ENCODE peak calls at places on chromosome 15, in nine cellular contexts. B is CD8-positive, alpha-beta T cell; H is endothelial cell; R is Calu3; G is AG09309; X is suprapubic skin; L is fibroblast of mammary gland; Q is pancreas; Z is heart right ventricle. W is an unnamed sample.

GRCh38 chr15:48862705-48863104 is 15.2 kb upstream of the EID1 start:
- DNase-seq in B (no peak), H (no peak), R (no peak), G (no peak), X (no peak), L (no peak), Q (no peak), Z (no peak), W (no peak)

GRCh38 chr15:62447742-62448141 is 282.7 kb upstream of the C2CD4B start:
- DNase-seq in B (no peak), H (no peak), R (no peak), G (no peak), X (no peak), L (no peak), Q (no peak), Z (peak; percentile 26), W (no peak)

GRCh38 chr15:67062365-67062985 is 2.9 kb upstream of the SMAD3 start:
- DNase-seq in B (no peak), H (no peak), R (no peak), G (no peak), X (no peak), L (no peak), Q (no peak), Z (no peak), W (no peak)

GRCh38 chr15:37682304-37682703 is 252.1 kb upstream of the TMCO5A start:
- DNase-seq in B (no peak), H (no peak), R (peak; percentile 13), G (no peak), X (no peak), L (peak; percentile 36), Q (no peak), Z (no peak), W (no peak)

GRCh38 chr15:79815468-79815867 is 81.3 kb downstream of the MTHFS start:
- DNase-seq in B (no peak), H (no peak), R (no peak), G (no peak), X (no peak), L (no peak), Q (no peak), Z (peak; percentile 19), W (no peak)

GRCh38 chr15:35168464-35168863 is 83.4 kb upstream of the NANOGP8 start:
- DNase-seq in B (no peak), H (no peak), R (peak; percentile 0), G (peak; percentile 5), X (no peak), L (peak; percentile 83), Q (no peak), Z (no peak), W (no peak)

GRCh38 chr15:98441599-98441998 is 206.7 kb upstream of the IGF1R start:
- DNase-seq in B (no peak), H (no peak), R (no peak), G (no peak), X (no peak), L (no peak), Q (no peak), Z (no peak), W (no peak)

GRCh38 chr15:91881551-91882297 is 28.2 kb downstream of the SLCO3A1 start:
- DNase-seq in B (no peak), H (no peak), R (no peak), G (no peak), X (no peak), L (no peak), Q (no peak), Z (no peak), W (no peak)

GRCh38 chr15:63277893-63278505 is 594 bp downstream of the APH1B start:
- DNase-seq in B (no peak), H (no peak), R (no peak), G (no peak), X (no peak), L (peak; percentile 26), Q (no peak), Z (no peak), W (no peak)

GRCh38 chr15:88894819-88895767 is at the start of gene HAPLN3:
- DNase-seq in B (peak; percentile 56), H (peak; percentile 54), R (peak; percentile 59), G (no peak), X (no peak), L (peak; percentile 36), Q (no peak), Z (no peak), W (peak; percentile 24)

GRCh38 chr15:25184356-25185155 is 229.8 kb downstream of the SNRPN start:
- DNase-seq in B (no peak), H (no peak), R (no peak), G (no peak), X (peak; percentile 8), L (no peak), Q (peak; percentile 29), Z (no peak), W (no peak)

GRCh38 chr15:79595271-79595670 is 163.1 kb downstream of the MINAR1 start:
- DNase-seq in B (no peak), H (no peak), R (no peak), G (no peak), X (no peak), L (no peak), Q (no peak), Z (no peak), W (no peak)

GRCh38 chr15:84657748-84658079 is 285 bp downstream of the NMB start:
- DNase-seq in B (no peak), H (no peak), R (no peak), G (no peak), X (no peak), L (no peak), Q (no peak), Z (no peak), W (no peak)

GRCh38 chr15:65323071-65323511 is 18.6 kb downstream of the RNU5B-1 start:
- DNase-seq in B (no peak), H (no peak), R (no peak), G (no peak), X (no peak), L (peak; percentile 39), Q (no peak), Z (peak; percentile 79), W (no peak)

DNA sequence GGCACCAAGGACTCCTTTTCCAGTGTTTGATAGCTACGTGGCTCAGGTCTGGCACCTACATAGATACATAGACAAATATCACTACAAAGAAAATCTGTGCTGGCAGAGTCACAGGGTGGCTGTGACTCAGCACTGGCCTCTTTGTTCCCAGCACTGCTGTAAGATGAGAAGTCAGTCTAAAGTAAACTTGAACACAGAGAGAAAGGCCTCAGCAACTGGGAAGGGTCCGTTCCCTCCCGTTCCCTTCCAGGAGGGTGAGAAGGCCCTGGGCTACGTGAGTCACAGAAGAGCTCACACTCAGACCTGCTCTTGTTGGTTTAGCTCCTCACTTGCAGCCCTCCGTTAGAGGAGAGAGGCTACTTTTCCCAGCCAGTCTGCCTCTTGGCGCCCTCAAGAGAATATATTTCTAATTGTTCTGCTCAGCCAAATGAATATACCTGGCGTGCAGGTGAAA is 23.1 kb downstream of the ANXA2 start:
- DNase-seq in B (no peak), H (no peak), R (peak; percentile 92), G (peak; percentile 90), X (no peak), L (peak; percentile 98), Q (no peak), Z (no peak), W (no peak)
- TF ChIP-seq CTCF in B (no peak), H (no peak), R (no peak), G (no peak), X (no peak), L (no peak), Q (no peak), Z (no peak), W (no peak)

GRCh38 chr15:70257573-70258220 is 160.0 kb upstream of the TLE3 start:
- DNase-seq in B (no peak), H (no peak), R (no peak), G (no peak), X (no peak), L (no peak), Q (peak; percentile 35), Z (no peak), W (no peak)
- TF ChIP-seq CTCF in B (no peak), H (no peak), R (no peak), G (no peak), X (no peak), L (no peak), Q (no peak), Z (no peak), W (no peak)

GRCh38 chr15:80835338-80835737 is 56.2 kb downstream of the CEMIP start:
- DNase-seq in B (no peak), H (no peak), R (peak; percentile 46), G (no peak), X (no peak), L (no peak), Q (no peak), Z (no peak), W (no peak)
- TF ChIP-seq CTCF in B (no peak), H (no peak), R (no peak), G (peak; percentile 25), X (no peak), L (peak; percentile 10), Q (no peak), Z (no peak), W (peak; percentile 22)

DNA sequence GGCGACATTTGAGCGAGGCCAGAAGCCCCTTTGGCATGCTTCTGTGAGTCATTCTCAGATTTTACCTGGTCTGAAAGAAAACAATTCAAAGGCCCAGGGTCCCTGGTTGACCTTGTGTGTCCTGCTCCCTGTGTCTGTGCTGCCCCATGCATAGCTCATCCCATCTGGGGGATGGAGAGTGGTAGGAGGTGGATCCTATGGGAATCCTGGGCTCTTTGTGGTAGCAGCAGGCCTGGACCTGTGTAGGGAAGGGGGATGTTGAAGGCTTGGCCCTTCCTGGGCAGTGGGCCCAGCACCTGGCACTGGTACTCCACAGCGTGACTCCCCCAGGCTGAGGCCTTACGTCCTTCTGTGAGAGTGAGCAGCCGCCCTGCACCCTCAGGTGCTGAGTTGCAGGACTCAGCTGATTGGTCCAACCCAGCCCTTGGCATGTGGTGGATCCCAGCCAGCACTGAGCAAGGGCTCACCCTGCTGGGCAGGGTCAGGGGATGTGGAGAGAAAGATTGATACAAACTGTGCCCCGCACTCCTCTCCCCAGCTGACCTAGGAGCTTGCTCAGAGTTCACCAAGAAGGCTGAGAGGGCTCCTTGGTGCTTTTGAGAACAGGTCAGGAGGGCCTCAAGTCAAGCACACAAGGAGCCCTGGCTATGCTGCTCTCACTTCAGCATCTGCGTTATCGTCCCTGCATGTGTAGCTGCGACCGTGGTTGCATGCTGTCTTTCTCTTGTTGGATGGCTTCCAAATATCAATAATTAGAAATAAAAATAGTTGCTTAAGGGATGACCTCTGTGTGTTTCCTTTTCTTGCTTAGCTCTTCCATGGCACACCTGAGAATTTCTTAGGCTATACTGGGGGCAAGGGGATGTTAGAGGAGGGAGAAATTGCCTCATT is 21.4 kb upstream of the JMJD7 start:
- DNase-seq in B (no peak), H (no peak), R (no peak), G (no peak), X (no peak), L (no peak), Q (peak; percentile 54), Z (peak; percentile 28), W (no peak)
- TF ChIP-seq CTCF in B (no peak), H (no peak), R (no peak), G (no peak), X (no peak), L (no peak), Q (no peak), Z (no peak), W (no peak)

DNA sequence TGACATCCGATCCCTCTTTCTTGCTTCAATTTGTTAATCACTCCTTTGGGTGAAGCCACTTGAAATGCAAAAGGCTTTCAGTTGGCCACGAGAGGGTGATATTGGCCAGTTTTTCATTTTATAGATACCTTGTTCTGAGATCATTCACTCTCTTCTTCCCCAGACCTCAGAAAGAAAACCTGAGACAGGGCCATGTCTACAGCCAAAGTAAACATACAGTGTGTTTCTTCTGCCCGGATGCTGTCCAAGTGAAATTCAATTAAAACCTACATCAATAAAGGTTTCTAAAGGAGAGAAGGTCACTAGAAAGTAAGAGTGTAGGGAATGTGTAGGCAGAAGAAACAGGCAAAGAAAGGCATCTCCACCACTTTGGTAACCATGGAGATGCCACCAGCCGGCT is 39.5 kb upstream of the FMN1 start:
- DNase-seq in B (no peak), H (peak; percentile 39), R (peak; percentile 1), G (no peak), X (no peak), L (peak; percentile 60), Q (no peak), Z (no peak), W (peak; percentile 20)
- TF ChIP-seq CTCF in B (no peak), H (no peak), R (no peak), G (peak; percentile 68), X (peak; percentile 28), L (peak; percentile 61), Q (no peak), Z (peak; percentile 38), W (peak; percentile 72)